ENCODE peak calls at places on chromosomes 5 and 9, in seven cellular contexts. One of them, this sample, is unnamed.

GRCh38 chr9:136685792-136686533 is 1.3 kb downstream of the AGPAT2 start:
- DNase-seq in fibroblast of the aortic adventitia: peak
- DNase-seq in GM20000: no peak
- DNase-seq in H1: peak
- DNase-seq in GM12865: no peak
- DNase-seq in neural crest cell: no peak
- DNase-seq in omental fat pad: no peak
- DNase-seq in this sample: peak

GRCh38 chr5:122091942-122092600 is 14.0 kb upstream of the LOX start:
- DNase-seq in fibroblast of the aortic adventitia: peak
- DNase-seq in GM20000: no peak
- DNase-seq in H1: no peak
- DNase-seq in GM12865: no peak
- DNase-seq in neural crest cell: no peak
- DNase-seq in omental fat pad: no peak
- DNase-seq in this sample: peak

GRCh38 chr5:141637693-141638419 is 1.1 kb downstream of the RELL2 start:
- DNase-seq in fibroblast of the aortic adventitia: peak
- DNase-seq in GM20000: peak
- DNase-seq in H1: peak
- DNase-seq in GM12865: peak
- DNase-seq in neural crest cell: peak
- DNase-seq in omental fat pad: no peak
- DNase-seq in this sample: peak

GRCh38 chr9:85302860-85303779 is 438.6 kb downstream of the AGTPBP1 start:
- DNase-seq in fibroblast of the aortic adventitia: no peak
- DNase-seq in GM20000: no peak
- DNase-seq in H1: no peak
- DNase-seq in GM12865: peak
- DNase-seq in neural crest cell: no peak
- DNase-seq in omental fat pad: no peak
- DNase-seq in this sample: no peak

GRCh38 chr5:145827275-145827674 is 7.9 kb downstream of the PRELID2 start:
- DNase-seq in fibroblast of the aortic adventitia: no peak
- DNase-seq in GM20000: no peak
- DNase-seq in H1: no peak
- DNase-seq in GM12865: no peak
- DNase-seq in neural crest cell: no peak
- DNase-seq in omental fat pad: no peak
- DNase-seq in this sample: no peak

GRCh38 chr5:35046754-35047153 is 995 bp downstream of the AGXT2 start:
- DNase-seq in fibroblast of the aortic adventitia: peak
- DNase-seq in GM20000: no peak
- DNase-seq in H1: no peak
- DNase-seq in GM12865: no peak
- DNase-seq in neural crest cell: no peak
- DNase-seq in omental fat pad: no peak
- DNase-seq in this sample: peak

GRCh38 chr5:159105318-159106053 is 5.8 kb upstream of the EBF1 start:
- DNase-seq in fibroblast of the aortic adventitia: no peak
- DNase-seq in GM20000: no peak
- DNase-seq in H1: peak
- DNase-seq in GM12865: peak
- DNase-seq in neural crest cell: no peak
- DNase-seq in omental fat pad: no peak
- DNase-seq in this sample: no peak

GRCh38 chr5:39158127-39158593 is 61.2 kb downstream of the FYB1 start:
- DNase-seq in fibroblast of the aortic adventitia: peak
- DNase-seq in GM20000: no peak
- DNase-seq in H1: no peak
- DNase-seq in GM12865: no peak
- DNase-seq in neural crest cell: no peak
- DNase-seq in omental fat pad: no peak
- DNase-seq in this sample: no peak

GRCh38 chr9:98064623-98065392 is 8.3 kb downstream of the NANS start:
- DNase-seq in fibroblast of the aortic adventitia: no peak
- DNase-seq in GM20000: no peak
- DNase-seq in H1: no peak
- DNase-seq in GM12865: no peak
- DNase-seq in neural crest cell: no peak
- DNase-seq in omental fat pad: no peak
- DNase-seq in this sample: peak

GRCh38 chr9:37408933-37409710 is 13.4 kb upstream of the GRHPR start:
- DNase-seq in fibroblast of the aortic adventitia: no peak
- DNase-seq in GM20000: peak
- DNase-seq in H1: no peak
- DNase-seq in GM12865: peak
- DNase-seq in neural crest cell: no peak
- DNase-seq in omental fat pad: no peak
- DNase-seq in this sample: no peak

GRCh38 chr5:148437249-148437648 is 53.5 kb downstream of the FBXO38 start:
- DNase-seq in fibroblast of the aortic adventitia: no peak
- DNase-seq in GM20000: no peak
- DNase-seq in H1: no peak
- DNase-seq in GM12865: no peak
- DNase-seq in neural crest cell: no peak
- DNase-seq in omental fat pad: no peak
- DNase-seq in this sample: peak

GRCh38 chr5:134304306-134304705 is 62.7 kb downstream of the CDKL3 start:
- DNase-seq in fibroblast of the aortic adventitia: no peak
- DNase-seq in GM20000: no peak
- DNase-seq in H1: no peak
- DNase-seq in GM12865: no peak
- DNase-seq in neural crest cell: no peak
- DNase-seq in omental fat pad: no peak
- DNase-seq in this sample: no peak

GRCh38 chr9:16262467-16263261 is 607.8 kb downstream of the BNC2 start:
- DNase-seq in fibroblast of the aortic adventitia: no peak
- DNase-seq in GM20000: no peak
- DNase-seq in H1: no peak
- DNase-seq in GM12865: peak
- DNase-seq in neural crest cell: no peak
- DNase-seq in omental fat pad: no peak
- DNase-seq in this sample: peak

GRCh38 chr9:123455187-123455586 is 99.2 kb downstream of the CRB2 start:
- DNase-seq in fibroblast of the aortic adventitia: no peak
- DNase-seq in GM20000: no peak
- DNase-seq in H1: no peak
- DNase-seq in GM12865: no peak
- DNase-seq in neural crest cell: no peak
- DNase-seq in omental fat pad: no peak
- DNase-seq in this sample: no peak

GRCh38 chr5:123936548-123936947 is 424.6 kb downstream of the CSNK1G3 start:
- DNase-seq in fibroblast of the aortic adventitia: no peak
- DNase-seq in GM20000: no peak
- DNase-seq in H1: no peak
- DNase-seq in GM12865: no peak
- DNase-seq in neural crest cell: no peak
- DNase-seq in omental fat pad: no peak
- DNase-seq in this sample: no peak

GRCh38 chr5:138053554-138053953 is 20.7 kb upstream of the FAM13B start:
- DNase-seq in fibroblast of the aortic adventitia: no peak
- DNase-seq in GM20000: no peak
- DNase-seq in H1: no peak
- DNase-seq in GM12865: no peak
- DNase-seq in neural crest cell: no peak
- DNase-seq in omental fat pad: no peak
- DNase-seq in this sample: no peak

GRCh38 chr5:17243287-17244063 is 26.0 kb downstream of the BASP1 start:
- DNase-seq in fibroblast of the aortic adventitia: no peak
- DNase-seq in GM20000: no peak
- DNase-seq in H1: no peak
- DNase-seq in GM12865: peak
- DNase-seq in neural crest cell: no peak
- DNase-seq in omental fat pad: no peak
- DNase-seq in this sample: no peak

GRCh38 chr9:115022760-115023434 is 92.5 kb upstream of the TNFSF8 start:
- DNase-seq in fibroblast of the aortic adventitia: peak
- DNase-seq in GM20000: no peak
- DNase-seq in H1: no peak
- DNase-seq in GM12865: no peak
- DNase-seq in neural crest cell: no peak
- DNase-seq in omental fat pad: no peak
- DNase-seq in this sample: no peak

GRCh38 chr5:118862596-118862995 is 125.8 kb downstream of the DTWD2 start:
- DNase-seq in fibroblast of the aortic adventitia: peak
- DNase-seq in GM20000: no peak
- DNase-seq in H1: no peak
- DNase-seq in GM12865: no peak
- DNase-seq in neural crest cell: no peak
- DNase-seq in omental fat pad: no peak
- DNase-seq in this sample: no peak

GRCh38 chr5:17359451-17359965 is 138.5 kb upstream of the TAF11L2 start:
- DNase-seq in fibroblast of the aortic adventitia: peak
- DNase-seq in GM20000: no peak
- DNase-seq in H1: no peak
- DNase-seq in GM12865: no peak
- DNase-seq in neural crest cell: no peak
- DNase-seq in omental fat pad: no peak
- DNase-seq in this sample: peak

GRCh38 chr9:72650206-72650605 is 128.8 kb downstream of the TMC1 start:
- DNase-seq in fibroblast of the aortic adventitia: peak
- DNase-seq in GM20000: no peak
- DNase-seq in H1: no peak
- DNase-seq in GM12865: no peak
- DNase-seq in neural crest cell: no peak
- DNase-seq in omental fat pad: no peak
- DNase-seq in this sample: no peak

GRCh38 chr9:133888048-133888778 is 103.9 kb downstream of the VAV2 start:
- DNase-seq in fibroblast of the aortic adventitia: no peak
- DNase-seq in GM20000: no peak
- DNase-seq in H1: peak
- DNase-seq in GM12865: no peak
- DNase-seq in neural crest cell: no peak
- DNase-seq in omental fat pad: no peak
- DNase-seq in this sample: no peak

GRCh38 chr5:71809446-71809845 is 90.4 kb downstream of the CARTPT start:
- DNase-seq in fibroblast of the aortic adventitia: peak
- DNase-seq in GM20000: no peak
- DNase-seq in H1: no peak
- DNase-seq in GM12865: no peak
- DNase-seq in neural crest cell: no peak
- DNase-seq in omental fat pad: no peak
- DNase-seq in this sample: no peak

GRCh38 chr9:22342489-22343217 is 104.0 kb upstream of the DMRTA1 start:
- DNase-seq in fibroblast of the aortic adventitia: peak
- DNase-seq in GM20000: no peak
- DNase-seq in H1: no peak
- DNase-seq in GM12865: no peak
- DNase-seq in neural crest cell: no peak
- DNase-seq in omental fat pad: no peak
- DNase-seq in this sample: peak

GRCh38 chr5:50553560-50553984 is 112.5 kb upstream of the EMB start:
- DNase-seq in fibroblast of the aortic adventitia: peak
- DNase-seq in GM20000: no peak
- DNase-seq in H1: no peak
- DNase-seq in GM12865: no peak
- DNase-seq in neural crest cell: no peak
- DNase-seq in omental fat pad: no peak
- DNase-seq in this sample: no peak

GRCh38 chr5:25028994-25029393 is 384.2 kb upstream of the CDH10 start:
- DNase-seq in fibroblast of the aortic adventitia: no peak
- DNase-seq in GM20000: no peak
- DNase-seq in H1: no peak
- DNase-seq in GM12865: no peak
- DNase-seq in neural crest cell: no peak
- DNase-seq in omental fat pad: no peak
- DNase-seq in this sample: no peak

GRCh38 chr5:83368317-83368716 is 103.2 kb upstream of the VCAN start:
- DNase-seq in fibroblast of the aortic adventitia: peak
- DNase-seq in GM20000: no peak
- DNase-seq in H1: no peak
- DNase-seq in GM12865: peak
- DNase-seq in neural crest cell: no peak
- DNase-seq in omental fat pad: no peak
- DNase-seq in this sample: peak

GRCh38 chr9:127935765-127936221 is 1.9 kb downstream of the DPM2 start:
- DNase-seq in fibroblast of the aortic adventitia: peak
- DNase-seq in GM20000: no peak
- DNase-seq in H1: no peak
- DNase-seq in GM12865: no peak
- DNase-seq in neural crest cell: no peak
- DNase-seq in omental fat pad: no peak
- DNase-seq in this sample: no peak

GRCh38 chr9:21395778-21396717 is 10.8 kb upstream of the IFNA2 start:
- DNase-seq in fibroblast of the aortic adventitia: peak
- DNase-seq in GM20000: peak
- DNase-seq in H1: peak
- DNase-seq in GM12865: peak
- DNase-seq in neural crest cell: peak
- DNase-seq in omental fat pad: peak
- DNase-seq in this sample: peak

GRCh38 chr9:105066265-105066865 is 138.4 kb upstream of the ABCA1 start:
- DNase-seq in fibroblast of the aortic adventitia: peak
- DNase-seq in GM20000: no peak
- DNase-seq in H1: no peak
- DNase-seq in GM12865: no peak
- DNase-seq in neural crest cell: no peak
- DNase-seq in omental fat pad: no peak
- DNase-seq in this sample: no peak
- TF ChIP-seq CTCF in fibroblast of the aortic adventitia: no peak
- TF ChIP-seq CTCF in GM20000: no peak
- TF ChIP-seq CTCF in H1: no peak
- TF ChIP-seq CTCF in GM12865: no peak
- TF ChIP-seq CTCF in neural crest cell: no peak
- TF ChIP-seq CTCF in omental fat pad: no peak
- TF ChIP-seq CTCF in this sample: no peak

GRCh38 chr9:131082774-131083512 is 13.4 kb upstream of the AIF1L start:
- DNase-seq in fibroblast of the aortic adventitia: no peak
- DNase-seq in GM20000: no peak
- DNase-seq in H1: no peak
- DNase-seq in GM12865: no peak
- DNase-seq in neural crest cell: no peak
- DNase-seq in omental fat pad: no peak
- DNase-seq in this sample: no peak
- TF ChIP-seq CTCF in fibroblast of the aortic adventitia: no peak
- TF ChIP-seq CTCF in GM20000: no peak
- TF ChIP-seq CTCF in H1: no peak
- TF ChIP-seq CTCF in GM12865: no peak
- TF ChIP-seq CTCF in neural crest cell: no peak
- TF ChIP-seq CTCF in omental fat pad: no peak
- TF ChIP-seq CTCF in this sample: no peak

DNA sequence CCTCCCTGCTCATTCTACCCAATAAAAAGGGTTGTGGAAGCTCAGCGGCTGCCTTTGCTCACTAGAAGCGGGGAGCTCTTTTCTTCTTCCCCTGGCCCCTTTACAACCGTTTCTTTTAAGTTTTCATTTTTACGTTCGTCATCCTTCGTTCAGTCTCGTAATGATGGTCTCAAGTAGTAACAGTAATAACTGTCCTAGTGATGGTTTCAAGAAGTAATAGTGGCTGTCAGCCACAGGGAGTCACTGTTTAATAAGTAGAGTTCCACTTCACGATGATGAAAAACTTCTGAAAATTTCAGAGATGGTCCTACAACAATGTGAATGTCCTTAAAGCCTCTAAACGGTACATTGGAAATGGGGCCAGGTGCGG is 6.2 kb downstream of the UGT3A2 start:
- DNase-seq in fibroblast of the aortic adventitia: no peak
- DNase-seq in GM20000: no peak
- DNase-seq in H1: no peak
- DNase-seq in GM12865: peak
- DNase-seq in neural crest cell: no peak
- DNase-seq in omental fat pad: no peak
- DNase-seq in this sample: peak
- TF ChIP-seq CTCF in fibroblast of the aortic adventitia: no peak
- TF ChIP-seq CTCF in GM20000: no peak
- TF ChIP-seq CTCF in H1: no peak
- TF ChIP-seq CTCF in GM12865: peak
- TF ChIP-seq CTCF in neural crest cell: peak
- TF ChIP-seq CTCF in omental fat pad: no peak
- TF ChIP-seq CTCF in this sample: peak

GRCh38 chr5:6080436-6080835 is 297.9 kb downstream of the MED10 start:
- DNase-seq in fibroblast of the aortic adventitia: no peak
- DNase-seq in GM20000: no peak
- DNase-seq in H1: no peak
- DNase-seq in GM12865: no peak
- DNase-seq in neural crest cell: no peak
- DNase-seq in omental fat pad: no peak
- DNase-seq in this sample: no peak
- TF ChIP-seq CTCF in fibroblast of the aortic adventitia: no peak
- TF ChIP-seq CTCF in GM20000: no peak
- TF ChIP-seq CTCF in H1: no peak
- TF ChIP-seq CTCF in GM12865: no peak
- TF ChIP-seq CTCF in neural crest cell: no peak
- TF ChIP-seq CTCF in omental fat pad: no peak
- TF ChIP-seq CTCF in this sample: no peak